ENCODE peak calls at places on chromosomes 3 and 15, in six cellular contexts. W, Y, V, M, A and I are unnamed samples.

GRCh38 chr3:49867871-49868321 is 1.8 kb downstream of the CAMKV start:
- DNase-seq in W (no peak), Y (no peak), V (peak), M (no peak), A (no peak), I (no peak)

GRCh38 chr3:155807823-155808222 is 1.7 kb upstream of the C3orf33 start:
- DNase-seq in W (no peak), Y (no peak), V (peak), M (no peak), A (no peak), I (peak)

GRCh38 chr15:90400759-90401314 is 12.8 kb downstream of the IQGAP1 start:
- DNase-seq in W (peak), Y (peak), V (peak), M (peak), A (peak), I (peak)

GRCh38 chr3:36714343-36714742 is 50.0 kb downstream of the DCLK3 start:
- DNase-seq in W (no peak), Y (no peak), V (peak), M (no peak), A (peak), I (peak)

GRCh38 chr3:35081902-35082301 is 557.4 kb upstream of the ARPP21 start:
- DNase-seq in W (no peak), Y (no peak), V (no peak), M (no peak), A (no peak), I (no peak)

GRCh38 chr15:83927704-83928391 is 273.9 kb downstream of the ADAMTSL3 start:
- DNase-seq in W (no peak), Y (no peak), V (no peak), M (no peak), A (no peak), I (no peak)

GRCh38 chr15:99017322-99017701 is 9.7 kb upstream of the PGPEP1L start:
- DNase-seq in W (no peak), Y (no peak), V (no peak), M (no peak), A (no peak), I (no peak)

GRCh38 chr3:52333869-52334557 is 17.9 kb downstream of the DNAH1 start:
- DNase-seq in W (no peak), Y (no peak), V (no peak), M (peak), A (no peak), I (peak)

GRCh38 chr3:150890320-150890719 is 14.9 kb downstream of the MINDY4B start:
- DNase-seq in W (no peak), Y (no peak), V (no peak), M (no peak), A (no peak), I (no peak)

GRCh38 chr15:60695713-60696522 is 217.0 kb upstream of the ICE2 start:
- DNase-seq in W (no peak), Y (no peak), V (peak), M (no peak), A (no peak), I (no peak)
- TF ChIP-seq CTCF in W (no peak), Y (no peak), V (no peak), M (no peak), A (no peak), I (no peak)

GRCh38 chr3:196323723-196324122 is 5.7 kb upstream of the DYNLT2B start:
- DNase-seq in W (no peak), Y (no peak), V (no peak), M (no peak), A (no peak), I (no peak)
- TF ChIP-seq CTCF in W (peak), Y (no peak), V (no peak), M (no peak), A (no peak), I (peak)

GRCh38 chr3:56254835-56255234 is 213.4 kb downstream of the ERC2 start:
- DNase-seq in W (no peak), Y (no peak), V (no peak), M (no peak), A (no peak), I (no peak)
- TF ChIP-seq CTCF in W (peak), Y (no peak), V (peak), M (no peak), A (no peak), I (peak)

GRCh38 chr15:101269479-101270223 is 7.6 kb downstream of the SELENOS start:
- DNase-seq in W (no peak), Y (no peak), V (peak), M (no peak), A (no peak), I (peak)
- TF ChIP-seq CTCF in W (peak), Y (peak), V (peak), M (peak), A (peak), I (peak)